ENCODE peak calls at places on chromosomes 2 and 18, in four cellular contexts. Y, L, V and O are unnamed samples.

GRCh38 chr2:72579595-72580180 is 246.1 kb downstream of the EXOC6B start:
- DNase-seq in Y (peak; percentile 76), L (peak; percentile 57), V (no peak), O (peak; percentile 87)

GRCh38 chr18:25805323-25805722 is 285.1 kb downstream of the SS18 start:
- DNase-seq in Y (no peak), L (peak; percentile 77), V (no peak), O (peak; percentile 86)

GRCh38 chr2:3728104-3729054 is 25.0 kb downstream of the DCDC2C start:
- DNase-seq in Y (peak; percentile 80), L (peak; percentile 19), V (no peak), O (peak; percentile 81)

GRCh38 chr2:174400853-174401252 is 5.3 kb downstream of the SCRN3 start:
- DNase-seq in Y (no peak), L (no peak), V (no peak), O (no peak)

GRCh38 chr2:241925821-241926441 is 56.4 kb downstream of the RTP5 start:
- DNase-seq in Y (no peak), L (no peak), V (peak; percentile 52), O (no peak)

GRCh38 chr2:10301946-10302478 is 692 bp upstream of the HPCAL1 start:
- DNase-seq in Y (peak; percentile 37), L (no peak), V (no peak), O (no peak)

GRCh38 chr2:191691016-191691725 is 13.2 kb downstream of the NABP1 start:
- DNase-seq in Y (peak; percentile 73), L (peak; percentile 79), V (no peak), O (peak; percentile 93)

GRCh38 chr2:133847591-133847990 is 279.3 kb upstream of the NCKAP5 start:
- DNase-seq in Y (no peak), L (no peak), V (no peak), O (no peak)

GRCh38 chr2:65231892-65232477 is 4.4 kb downstream of the ACTR2 start:
- DNase-seq in Y (peak; percentile 8), L (peak; percentile 70), V (no peak), O (peak; percentile 90)

GRCh38 chr18:45628979-45629958 is 14.0 kb downstream of the SLC14A2 start:
- DNase-seq in Y (no peak), L (peak; percentile 81), V (no peak), O (no peak)

GRCh38 chr18:76589309-76589708 is 94.3 kb upstream of the ZNF516 start:
- DNase-seq in Y (no peak), L (no peak), V (no peak), O (no peak)

GRCh38 chr2:199850718-199851498 is at the start of gene FTCDNL1:
- DNase-seq in Y (peak; percentile 70), L (peak; percentile 49), V (peak; percentile 86), O (peak; percentile 82)

GRCh38 chr2:191189112-191189635 is 38.4 kb upstream of the STAT4 start:
- DNase-seq in Y (no peak), L (no peak), V (no peak), O (no peak)

GRCh38 chr18:48711651-48712486 is 173.0 kb downstream of the CTIF start:
- DNase-seq in Y (peak; percentile 51), L (peak; percentile 41), V (no peak), O (peak; percentile 33)

GRCh38 chr2:145022021-145022670 is 502.2 kb upstream of the ZEB2 start:
- DNase-seq in Y (no peak), L (peak; percentile 74), V (no peak), O (peak; percentile 36)

GRCh38 chr2:145018502-145018901 is 498.6 kb upstream of the ZEB2 start:
- DNase-seq in Y (no peak), L (no peak), V (no peak), O (no peak)

GRCh38 chr2:145022671-145023330 is 502.9 kb upstream of the ZEB2 start:
- DNase-seq in Y (no peak), L (peak; percentile 93), V (no peak), O (peak; percentile 87)

GRCh38 chr2:145020694-145021093 is 500.8 kb upstream of the ZEB2 start:
- DNase-seq in Y (no peak), L (peak; percentile 33), V (no peak), O (no peak)

DNA sequence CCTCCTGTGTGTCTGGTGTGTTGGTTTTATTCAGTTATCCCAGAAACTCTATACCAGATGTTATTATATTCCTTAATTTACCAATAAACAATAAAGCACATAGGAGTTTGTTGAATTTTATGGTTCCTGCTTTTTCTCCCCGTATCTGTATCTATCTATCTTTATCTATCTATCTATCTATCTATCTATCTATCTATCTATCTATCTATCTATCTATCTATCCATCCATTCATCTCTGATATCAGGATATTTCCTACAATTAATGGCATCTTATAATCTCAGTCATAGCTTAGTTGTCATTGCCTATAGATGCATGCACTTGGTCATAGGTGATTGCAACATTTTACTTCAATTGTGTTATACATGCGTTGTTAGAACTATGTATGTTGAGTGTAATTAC is 500.2 kb upstream of the ZEB2 start:
- DNase-seq in Y (no peak), L (no peak), V (no peak), O (no peak)
- H3K4me3 ChIP-seq in Y (no peak overlapping the region), L (no peak overlapping the region), V (no peak overlapping the region), O (no peak overlapping the region)

GRCh38 chr2:230601510-230601909 is 111.1 kb upstream of the CAB39 start:
- DNase-seq in Y (no peak), L (no peak), V (no peak), O (no peak)

GRCh38 chr2:230600881-230601280 is 111.8 kb upstream of the CAB39 start:
- DNase-seq in Y (no peak), L (no peak), V (no peak), O (no peak)

GRCh38 chr2:230600285-230600684 is 112.4 kb upstream of the CAB39 start:
- DNase-seq in Y (no peak), L (no peak), V (no peak), O (no peak)

GRCh38 chr2:230602562-230603230 is 109.9 kb upstream of the CAB39 start:
- DNase-seq in Y (no peak), L (no peak), V (no peak), O (no peak)

GRCh38 chr2:230599854-230600253 is 112.8 kb upstream of the CAB39 start:
- DNase-seq in Y (no peak), L (no peak), V (no peak), O (no peak)
- H3K4me1 ChIP-seq in Y (peaks cover 9% of the 10 kb centered on the region), L (no peaks in the 10 kb centered on the region), V (no peaks in the 10 kb centered on the region), O (no peaks in the 10 kb centered on the region)

GRCh38 chr2:60552096-60552850 is 1.2 kb downstream of the BCL11A start:
- DNase-seq in Y (peak; percentile 69), L (peak; percentile 27), V (peak; percentile 80), O (peak; percentile 64)

GRCh38 chr2:60553496-60553991 is at the start of gene BCL11A:
- DNase-seq in Y (peak; percentile 89), L (peak; percentile 93), V (peak; percentile 73), O (peak; percentile 81)

GRCh38 chr2:60553992-60554648 is 666 bp upstream of the BCL11A start:
- DNase-seq in Y (peak; percentile 80), L (peak; percentile 35), V (peak; percentile 85), O (peak; percentile 59)

GRCh38 chr2:60551241-60552095 is 2.0 kb downstream of the BCL11A start:
- DNase-seq in Y (peak; percentile 58), L (peak; percentile 52), V (peak; percentile 81), O (peak; percentile 75)

GRCh38 chr2:60552851-60553495 is 481 bp downstream of the BCL11A start:
- DNase-seq in Y (no peak), L (peak; percentile 2), V (no peak), O (peak; percentile 39)
- H3K27me3 ChIP-seq in Y (peaks cover 8% of the 10 kb centered on the region), L (peaks cover 24% of the 10 kb centered on the region), V (no peaks in the 10 kb centered on the region), O (peaks cover 57% of the 10 kb centered on the region)

DNA sequence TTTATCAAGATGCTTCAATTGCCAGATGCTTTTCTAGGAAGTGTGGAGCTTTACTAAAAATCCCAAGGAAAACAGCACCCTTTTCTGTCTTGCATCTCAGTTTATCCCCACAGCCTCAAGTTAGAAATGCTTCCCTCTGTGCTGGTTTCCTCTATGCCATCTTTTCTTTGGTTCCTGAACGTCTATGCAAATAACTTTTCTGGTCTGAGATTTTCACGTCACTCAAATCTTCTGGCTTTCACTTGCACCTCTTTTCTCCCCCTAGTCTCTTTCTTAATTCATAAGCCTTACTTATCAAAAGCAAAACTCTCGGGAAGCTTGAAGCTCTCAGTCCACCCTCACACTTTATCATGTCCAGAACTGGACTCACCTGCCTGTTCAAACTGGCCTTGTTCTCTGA is 33.9 kb downstream of the ARHGAP25 start:
- DNase-seq in Y (no peak), L (no peak), V (no peak), O (no peak)
- H3K4me3 ChIP-seq in Y (no peak overlapping the region), L (no peak overlapping the region), V (no peak overlapping the region), O (no peak overlapping the region)

GRCh38 chr2:39528701-39529100 is 91.6 kb upstream of the MAP4K3 start:
- DNase-seq in Y (no peak), L (no peak), V (no peak), O (no peak)

GRCh38 chr2:39532933-39533332 is 95.8 kb upstream of the MAP4K3 start:
- DNase-seq in Y (no peak), L (no peak), V (no peak), O (no peak)

GRCh38 chr2:39531220-39531777 is 94.2 kb upstream of the MAP4K3 start:
- DNase-seq in Y (no peak), L (no peak), V (no peak), O (no peak)

GRCh38 chr2:39530423-39530866 is 93.4 kb upstream of the MAP4K3 start:
- DNase-seq in Y (no peak), L (peak; percentile 62), V (no peak), O (peak; percentile 74)

DNA sequence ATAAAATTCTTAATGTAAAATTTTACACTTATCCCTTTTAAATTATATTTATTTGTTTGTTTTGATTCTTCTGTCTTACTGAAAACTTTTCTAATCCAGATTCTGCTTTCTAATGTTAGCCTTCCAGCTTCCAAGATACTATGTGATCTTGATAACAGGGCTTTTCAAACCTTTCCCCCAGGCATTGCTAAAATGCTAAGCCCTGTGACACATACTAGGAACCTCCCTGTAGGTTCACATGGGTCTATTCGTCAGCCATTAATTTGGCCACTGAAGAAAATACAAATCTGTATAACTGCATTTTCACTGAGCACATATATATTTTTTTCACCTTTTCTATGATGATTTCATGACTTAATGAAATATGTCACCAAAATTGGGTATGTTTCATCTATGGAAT is 92.8 kb upstream of the MAP4K3 start:
- DNase-seq in Y (no peak), L (no peak), V (no peak), O (no peak)
- H3K4me1 ChIP-seq in Y (peaks cover 20% of the 10 kb centered on the region), L (peaks cover 7% of the 10 kb centered on the region), V (no peaks in the 10 kb centered on the region), O (peaks cover 33% of the 10 kb centered on the region)

DNA sequence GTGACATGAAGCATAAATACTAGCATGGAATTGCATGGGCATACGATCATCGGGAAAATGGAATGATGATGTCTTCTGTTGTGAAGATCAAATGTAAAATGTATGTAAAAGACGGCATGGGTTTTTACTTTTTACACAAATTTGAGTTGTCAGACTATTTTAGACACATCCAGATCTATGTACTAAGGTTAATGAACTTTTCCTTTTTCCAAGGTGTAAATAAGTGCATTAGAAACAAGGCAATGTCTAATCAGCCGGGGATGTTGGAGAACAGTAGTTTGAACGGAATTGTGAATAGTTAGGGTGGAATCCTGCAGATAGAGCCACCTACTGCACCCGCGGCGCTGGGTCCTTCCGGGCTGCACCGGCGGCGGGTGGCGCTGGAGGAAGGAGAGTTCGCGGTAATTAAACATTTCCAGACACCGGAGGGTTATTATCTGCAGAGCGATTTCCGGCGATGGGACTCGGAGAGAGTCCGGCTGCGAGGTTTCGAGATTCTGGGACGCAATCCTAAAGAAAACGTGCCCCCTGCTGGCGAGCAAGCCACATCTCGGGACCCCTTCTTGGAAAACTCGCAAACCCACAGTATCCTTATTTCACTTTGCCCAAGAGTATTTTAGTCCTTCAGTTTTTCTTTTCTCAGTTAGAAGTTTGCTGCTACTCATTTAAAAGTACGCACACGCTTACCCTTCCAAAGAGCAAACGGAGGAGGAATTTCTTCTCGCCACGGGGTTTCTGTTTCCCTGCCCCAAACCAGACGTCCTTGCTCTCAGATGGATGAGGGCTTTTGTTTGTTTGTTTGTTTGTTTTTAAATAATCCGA is 4.4 kb upstream of the OSR1 start:
- DNase-seq in Y (peak; percentile 88), L (peak; percentile 71), V (peak; percentile 83), O (peak; percentile 97)
- H3K27me3 ChIP-seq in Y (peaks cover 90% of the 10 kb centered on the region), L (no peaks in the 10 kb centered on the region), V (peaks cover 3% of the 10 kb centered on the region), O (no peaks in the 10 kb centered on the region)

GRCh38 chr2:105860567-105860966 is 115.9 kb downstream of the NCK2 start:
- DNase-seq in Y (no peak), L (no peak), V (no peak), O (no peak)
- H3K4me3 ChIP-seq in Y (no peak overlapping the region), L (no peak overlapping the region), V (no peak overlapping the region), O (no peak overlapping the region)